ENCODE peak calls at places on chromosomes 12 and 14, in six cellular contexts. One of them, this sample, is unnamed.

GRCh38 chr12:38875571-38876228 is 29.7 kb downstream of the CPNE8 start:
- DNase-seq in testis: no peak
- DNase-seq in adrenal gland: no peak
- DNase-seq in breast epithelium: no peak
- DNase-seq in K562: no peak
- DNase-seq in uterus: no peak
- DNase-seq in this sample: no peak

GRCh38 chr12:30725739-30726138 is 29.0 kb downstream of the CAPRIN2 start:
- DNase-seq in testis: no peak
- DNase-seq in adrenal gland: no peak
- DNase-seq in breast epithelium: no peak
- DNase-seq in K562: no peak
- DNase-seq in uterus: no peak
- DNase-seq in this sample: no peak

GRCh38 chr12:124680863-124681778 is 113.7 kb upstream of the NCOR2 start:
- DNase-seq in testis: no peak
- DNase-seq in adrenal gland: peak; percentile 63
- DNase-seq in breast epithelium: no peak
- DNase-seq in K562: peak; percentile 79
- DNase-seq in uterus: peak; percentile 55
- DNase-seq in this sample: no peak

GRCh38 chr14:77027538-77028383 is 747 bp downstream of the IRF2BPL start:
- DNase-seq in testis: peak; percentile 78
- DNase-seq in adrenal gland: peak; percentile 76
- DNase-seq in breast epithelium: peak; percentile 81
- DNase-seq in K562: peak; percentile 79
- DNase-seq in uterus: peak; percentile 82
- DNase-seq in this sample: peak; percentile 73

GRCh38 chr14:33959692-33960151 is 8.8 kb upstream of the EGLN3 start:
- DNase-seq in testis: no peak
- DNase-seq in adrenal gland: no peak
- DNase-seq in breast epithelium: no peak
- DNase-seq in K562: no peak
- DNase-seq in uterus: no peak
- DNase-seq in this sample: no peak

GRCh38 chr12:122139941-122140340 is 34.1 kb downstream of the IL31 start:
- DNase-seq in testis: no peak
- DNase-seq in adrenal gland: no peak
- DNase-seq in breast epithelium: no peak
- DNase-seq in K562: no peak
- DNase-seq in uterus: no peak
- DNase-seq in this sample: no peak

GRCh38 chr14:104403421-104404220 is 175.9 kb upstream of the C14orf180 start:
- DNase-seq in testis: no peak
- DNase-seq in adrenal gland: no peak
- DNase-seq in breast epithelium: no peak
- DNase-seq in K562: no peak
- DNase-seq in uterus: no peak
- DNase-seq in this sample: no peak

GRCh38 chr12:45590646-45591045 is 138.9 kb upstream of the ARID2 start:
- DNase-seq in testis: no peak
- DNase-seq in adrenal gland: no peak
- DNase-seq in breast epithelium: no peak
- DNase-seq in K562: no peak
- DNase-seq in uterus: no peak
- DNase-seq in this sample: no peak

GRCh38 chr14:62304172-62304571 is 542.0 kb downstream of the SNAPC1 start:
- DNase-seq in testis: no peak
- DNase-seq in adrenal gland: no peak
- DNase-seq in breast epithelium: no peak
- DNase-seq in K562: no peak
- DNase-seq in uterus: no peak
- DNase-seq in this sample: no peak

GRCh38 chr14:94462219-94462551 is 9.6 kb upstream of the SERPINA11 start:
- DNase-seq in testis: no peak
- DNase-seq in adrenal gland: no peak
- DNase-seq in breast epithelium: no peak
- DNase-seq in K562: no peak
- DNase-seq in uterus: no peak
- DNase-seq in this sample: no peak

GRCh38 chr12:48956279-48957140 is 777 bp downstream of the ARF3 start:
- DNase-seq in testis: peak; percentile 91
- DNase-seq in adrenal gland: peak; percentile 96
- DNase-seq in breast epithelium: peak; percentile 75
- DNase-seq in K562: peak; percentile 91
- DNase-seq in uterus: peak; percentile 83
- DNase-seq in this sample: peak; percentile 60

GRCh38 chr12:112963227-112963861 is 15.0 kb upstream of the OAS2 start:
- DNase-seq in testis: no peak
- DNase-seq in adrenal gland: no peak
- DNase-seq in breast epithelium: no peak
- DNase-seq in K562: no peak
- DNase-seq in uterus: no peak
- DNase-seq in this sample: no peak

GRCh38 chr12:65209655-65210043 is 40.3 kb downstream of the LEMD3 start:
- DNase-seq in testis: no peak
- DNase-seq in adrenal gland: no peak
- DNase-seq in breast epithelium: no peak
- DNase-seq in K562: no peak
- DNase-seq in uterus: no peak
- DNase-seq in this sample: no peak

GRCh38 chr12:126051611-126052107 is 986.4 kb downstream of the AACS start:
- DNase-seq in testis: no peak
- DNase-seq in adrenal gland: peak; percentile 16
- DNase-seq in breast epithelium: no peak
- DNase-seq in K562: no peak
- DNase-seq in uterus: no peak
- DNase-seq in this sample: no peak

GRCh38 chr12:71075743-71076142 is 82.1 kb downstream of the TSPAN8 start:
- DNase-seq in testis: no peak
- DNase-seq in adrenal gland: no peak
- DNase-seq in breast epithelium: no peak
- DNase-seq in K562: no peak
- DNase-seq in uterus: no peak
- DNase-seq in this sample: no peak

GRCh38 chr12:79900951-79901350 is 33.9 kb downstream of the PPP1R12A start:
- DNase-seq in testis: no peak
- DNase-seq in adrenal gland: no peak
- DNase-seq in breast epithelium: no peak
- DNase-seq in K562: no peak
- DNase-seq in uterus: no peak
- DNase-seq in this sample: no peak

GRCh38 chr12:69744109-69744508 is 5.4 kb downstream of the RAB3IP start:
- DNase-seq in testis: no peak
- DNase-seq in adrenal gland: no peak
- DNase-seq in breast epithelium: no peak
- DNase-seq in K562: no peak
- DNase-seq in uterus: no peak
- DNase-seq in this sample: no peak

GRCh38 chr12:102955926-102956737 is 1.3 kb upstream of the ASCL1 start:
- DNase-seq in testis: peak; percentile 21
- DNase-seq in adrenal gland: no peak
- DNase-seq in breast epithelium: no peak
- DNase-seq in K562: no peak
- DNase-seq in uterus: no peak
- DNase-seq in this sample: no peak

GRCh38 chr14:77319416-77319815 is 1.3 kb downstream of the POMT2 start:
- DNase-seq in testis: no peak
- DNase-seq in adrenal gland: no peak
- DNase-seq in breast epithelium: no peak
- DNase-seq in K562: no peak
- DNase-seq in uterus: no peak
- DNase-seq in this sample: no peak

GRCh38 chr12:89494411-89495231 is 30.0 kb downstream of the GALNT4 start:
- DNase-seq in testis: no peak
- DNase-seq in adrenal gland: no peak
- DNase-seq in breast epithelium: no peak
- DNase-seq in K562: peak; percentile 31
- DNase-seq in uterus: no peak
- DNase-seq in this sample: no peak

GRCh38 chr14:101927859-101928258 is 36.5 kb upstream of the DYNC1H1 start:
- DNase-seq in testis: peak; percentile 93
- DNase-seq in adrenal gland: peak; percentile 95
- DNase-seq in breast epithelium: no peak
- DNase-seq in K562: peak; percentile 82
- DNase-seq in uterus: peak; percentile 94
- DNase-seq in this sample: peak; percentile 61
- H3K36me3 ChIP-seq in testis: no peaks in the 10 kb centered on the region
- H3K36me3 ChIP-seq in adrenal gland: no peaks in the 10 kb centered on the region
- H3K36me3 ChIP-seq in breast epithelium: no peaks in the 10 kb centered on the region
- H3K36me3 ChIP-seq in K562: peaks cover 29% of the 10 kb centered on the region
- H3K36me3 ChIP-seq in uterus: no peaks in the 10 kb centered on the region
- H3K36me3 ChIP-seq in this sample: peaks cover 7% of the 10 kb centered on the region

GRCh38 chr14:35331605-35332516 is 39.7 kb downstream of the PSMA6 start:
- DNase-seq in testis: no peak
- DNase-seq in adrenal gland: peak; percentile 48
- DNase-seq in breast epithelium: peak; percentile 85
- DNase-seq in K562: no peak
- DNase-seq in uterus: no peak
- DNase-seq in this sample: peak; percentile 63

GRCh38 chr14:35333347-35333730 is 41.2 kb downstream of the PSMA6 start:
- DNase-seq in testis: no peak
- DNase-seq in adrenal gland: no peak
- DNase-seq in breast epithelium: no peak
- DNase-seq in K562: no peak
- DNase-seq in uterus: no peak
- DNase-seq in this sample: no peak

GRCh38 chr14:35333797-35334743 is 41.9 kb downstream of the PSMA6 start:
- DNase-seq in testis: no peak
- DNase-seq in adrenal gland: peak; percentile 42
- DNase-seq in breast epithelium: no peak
- DNase-seq in K562: no peak
- DNase-seq in uterus: no peak
- DNase-seq in this sample: no peak

GRCh38 chr14:35335388-35336092 is 43.4 kb downstream of the PSMA6 start:
- DNase-seq in testis: peak; percentile 58
- DNase-seq in adrenal gland: peak; percentile 83
- DNase-seq in breast epithelium: no peak
- DNase-seq in K562: no peak
- DNase-seq in uterus: peak; percentile 73
- DNase-seq in this sample: peak; percentile 88

GRCh38 chr14:35332517-35333346 is 40.5 kb downstream of the PSMA6 start:
- DNase-seq in testis: no peak
- DNase-seq in adrenal gland: no peak
- DNase-seq in breast epithelium: no peak
- DNase-seq in K562: no peak
- DNase-seq in uterus: no peak
- DNase-seq in this sample: no peak
- H3K4me1 ChIP-seq in testis: peaks cover 47% of the 10 kb centered on the region
- H3K4me1 ChIP-seq in adrenal gland: peaks cover 61% of the 10 kb centered on the region
- H3K4me1 ChIP-seq in breast epithelium: peaks cover 12% of the 10 kb centered on the region
- H3K4me1 ChIP-seq in K562: peaks cover 51% of the 10 kb centered on the region
- H3K4me1 ChIP-seq in uterus: peaks cover 19% of the 10 kb centered on the region
- H3K4me1 ChIP-seq in this sample: peaks cover 59% of the 10 kb centered on the region

GRCh38 chr12:6457220-6457945 is 5.5 kb downstream of the TAPBPL start:
- DNase-seq in testis: no peak
- DNase-seq in adrenal gland: no peak
- DNase-seq in breast epithelium: no peak
- DNase-seq in K562: no peak
- DNase-seq in uterus: no peak
- DNase-seq in this sample: no peak
- TF ChIP-seq POLR2A in testis: no peak
- TF ChIP-seq POLR2A in adrenal gland: no peak
- TF ChIP-seq POLR2A in breast epithelium: no peak
- TF ChIP-seq POLR2A in K562: no peak
- TF ChIP-seq POLR2A in uterus: no peak
- TF ChIP-seq POLR2A in this sample: no peak

DNA sequence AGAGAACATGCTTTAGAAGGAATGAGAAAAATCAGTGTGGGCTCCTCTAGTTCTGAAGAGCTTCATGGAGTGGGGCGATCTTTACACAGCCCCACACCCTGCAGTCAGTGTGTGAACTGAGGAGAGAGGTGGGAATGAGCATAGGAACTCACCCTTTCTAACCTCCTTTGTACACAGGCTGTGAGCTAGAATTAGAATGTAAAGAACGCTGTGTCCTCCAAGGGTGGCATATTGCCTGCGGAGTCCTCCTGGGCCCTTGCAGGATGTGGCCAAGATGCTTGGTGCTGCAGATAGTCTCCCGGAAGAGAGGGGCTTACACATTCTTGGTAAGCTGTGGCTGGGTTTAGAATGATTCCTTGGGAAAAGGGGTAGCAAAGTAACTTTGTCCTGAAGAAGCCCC is 43.9 kb downstream of the NINJ2 start:
- DNase-seq in testis: no peak
- DNase-seq in adrenal gland: no peak
- DNase-seq in breast epithelium: no peak
- DNase-seq in K562: no peak
- DNase-seq in uterus: no peak
- DNase-seq in this sample: no peak
- H3K36me3 ChIP-seq in testis: no peaks in the 10 kb centered on the region
- H3K36me3 ChIP-seq in adrenal gland: no peaks in the 10 kb centered on the region
- H3K36me3 ChIP-seq in breast epithelium: no peaks in the 10 kb centered on the region
- H3K36me3 ChIP-seq in K562: no peaks in the 10 kb centered on the region
- H3K36me3 ChIP-seq in uterus: no peaks in the 10 kb centered on the region
- H3K36me3 ChIP-seq in this sample: no peaks in the 10 kb centered on the region

DNA sequence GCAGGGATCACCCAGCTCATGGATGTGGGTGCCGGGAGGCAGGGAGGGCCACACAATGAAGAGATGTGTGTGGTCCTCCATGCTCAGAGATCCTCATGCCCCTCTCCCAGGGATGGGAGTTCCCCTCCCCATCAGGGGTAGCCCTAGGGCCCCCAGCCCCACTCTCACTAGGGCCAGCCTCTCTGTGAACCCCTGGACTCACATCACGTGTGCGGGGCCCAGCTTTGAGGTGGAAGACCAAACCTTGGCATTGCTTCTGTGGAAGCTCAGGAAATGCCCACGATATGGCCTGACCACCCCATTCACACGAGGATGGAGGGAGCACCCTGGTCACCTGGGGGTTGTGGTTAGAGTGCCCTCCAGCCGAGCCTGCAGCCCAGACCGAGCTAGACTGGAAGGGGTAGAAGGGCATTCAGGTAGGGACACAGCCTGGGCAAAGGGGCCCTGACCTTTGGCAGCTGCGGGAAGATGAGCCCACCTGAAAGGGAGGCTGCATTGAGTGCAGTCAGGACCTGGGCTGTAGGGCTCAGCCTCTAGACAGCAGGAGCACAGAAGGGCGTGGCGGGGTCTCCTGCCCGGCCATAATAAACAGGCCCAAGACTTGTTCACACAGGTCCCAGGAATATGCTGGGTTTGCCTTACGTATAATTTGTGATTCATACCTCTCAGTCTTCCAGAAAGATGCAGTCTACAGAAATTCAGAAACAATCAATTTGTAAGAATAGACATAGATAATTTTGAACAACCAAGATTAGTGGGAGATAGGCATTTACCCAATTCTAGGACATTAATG is 34.8 kb upstream of the RCOR1 start:
- DNase-seq in testis: no peak
- DNase-seq in adrenal gland: no peak
- DNase-seq in breast epithelium: no peak
- DNase-seq in K562: no peak
- DNase-seq in uterus: no peak
- DNase-seq in this sample: no peak
- H3K4me1 ChIP-seq in testis: no peaks in the 10 kb centered on the region
- H3K4me1 ChIP-seq in adrenal gland: peaks cover 5% of the 10 kb centered on the region
- H3K4me1 ChIP-seq in breast epithelium: no peaks in the 10 kb centered on the region
- H3K4me1 ChIP-seq in K562: peaks cover 39% of the 10 kb centered on the region
- H3K4me1 ChIP-seq in uterus: no peaks in the 10 kb centered on the region
- H3K4me1 ChIP-seq in this sample: peaks cover 10% of the 10 kb centered on the region

This sample was measured in body of pancreas.